ENCODE peak calls at places on chromosomes 5 and 9, in seven cellular contexts. W, X, G, D, E, K and L are unnamed samples.
A peak's percentile ranks its signal among the peaks of the same experiment; 100 is the strongest.

GRCh38 chr5:166962470-166962869 is 1329.0 kb upstream of the WWC1 start:
- DNase-seq in G (no peak), D (no peak), X (no peak), E (no peak), K (no peak), W (no peak), L (no peak)

GRCh38 chr9:13244190-13244589 is 35.3 kb downstream of the MPDZ start:
- DNase-seq in K (no peak), X (no peak), G (no peak), W (no peak), D (peak; percentile 52), E (no peak), L (no peak)

GRCh38 chr9:109342878-109343277 is 22.0 kb upstream of the EPB41L4B start:
- DNase-seq in K (no peak), D (no peak), E (no peak), X (no peak), W (no peak), G (no peak), L (no peak)

GRCh38 chr5:101942321-101942882 is 353.7 kb downstream of the SLCO4C1 start:
- DNase-seq in G (peak; percentile 29), K (no peak), X (no peak), D (no peak), W (peak; percentile 35), E (peak; percentile 49), L (peak; percentile 29)

GRCh38 chr9:504921-505821 is 290.5 kb downstream of the DOCK8 start:
- DNase-seq in E (peak; percentile 46), W (peak; percentile 16), X (no peak), K (no peak), D (no peak), G (peak; percentile 27), L (peak; percentile 14)

GRCh38 chr5:124394700-124395099 is 351.7 kb downstream of the ZNF608 start:
- DNase-seq in D (no peak), E (no peak), G (no peak), W (no peak), K (no peak), X (no peak), L (no peak)

GRCh38 chr9:83413367-83413766 is 124.8 kb downstream of the FRMD3 start:
- DNase-seq in E (no peak), D (no peak), W (no peak), K (no peak), X (no peak), G (no peak), L (no peak)

GRCh38 chr9:105195259-105195658 is 49.2 kb upstream of the SLC44A1 start:
- DNase-seq in W (no peak), X (no peak), K (no peak), G (no peak), D (peak; percentile 34), E (no peak), L (no peak)

GRCh38 chr5:132099073-132099748 is 25.6 kb downstream of the CSF2 start:
- DNase-seq in K (no peak), G (peak; percentile 53), X (no peak), D (no peak), E (no peak), W (no peak), L (no peak)

GRCh38 chr9:6931913-6932312 is 174.1 kb downstream of the KDM4C start:
- DNase-seq in D (no peak), E (no peak), W (no peak), K (peak; percentile 22), X (peak; percentile 76), G (peak; percentile 83), L (no peak)

GRCh38 chr5:151196556-151197290 is 27.2 kb downstream of the CCDC69 start:
- DNase-seq in G (no peak), D (no peak), E (no peak), X (no peak), W (no peak), K (no peak), L (no peak)

GRCh38 chr9:1083325-1083913 is 33.3 kb downstream of the DMRT2 start:
- DNase-seq in D (peak; percentile 65), E (peak; percentile 36), W (peak; percentile 47), K (no peak), G (peak; percentile 44), X (no peak), L (no peak)

GRCh38 chr5:150323092-150323491 is 20.4 kb upstream of the ARSI start:
- DNase-seq in D (no peak), K (no peak), W (no peak), X (peak; percentile 5), E (no peak), G (no peak), L (no peak)

GRCh38 chr5:144183254-144183889 is 12.7 kb downstream of the KCTD16 start:
- DNase-seq in D (no peak), W (peak; percentile 10), G (peak; percentile 82), E (no peak), X (peak; percentile 69), K (no peak), L (no peak)